ENCODE peak calls at places on chromosomes 5 and 9, in seven cellular contexts. T is stomach, H is transverse colon, Z is H1, W is breast epithelium, J is vagina, Q is spleen. D is an unnamed sample. For H3K27me3 and H3K4me1, the result is how much of the 10 kb centered on the place peaks cover.

GRCh38 chr5:172501708-172502379 is 47.5 kb upstream of the SH3PXD2B start:
- DNase-seq in H (no peak), W (no peak), T (no peak), J (peak), Z (no peak), Q (peak), D (no peak)

GRCh38 chr9:89450213-89450612 is 47.7 kb downstream of the SEMA4D start:
- DNase-seq in Q (no peak), T (no peak), J (no peak), Z (no peak), W (no peak), H (no peak), D (no peak)

GRCh38 chr5:54722846-54723433 is 205.4 kb downstream of the SNX18 start:
- DNase-seq in Z (no peak), J (no peak), T (no peak), H (no peak), W (no peak), Q (no peak), D (no peak)

GRCh38 chr9:76530458-76531100 is 71.6 kb downstream of the GCNT1 start:
- DNase-seq in Q (no peak), Z (no peak), J (no peak), H (no peak), T (no peak), W (no peak), D (no peak)

GRCh38 chr5:38319486-38319885 is 61.1 kb downstream of the EGFLAM start:
- DNase-seq in T (no peak), J (no peak), Z (no peak), Q (no peak), W (no peak), H (no peak), D (no peak)

GRCh38 chr5:53473644-53474043 is 6.8 kb upstream of the FST start:
- DNase-seq in Z (no peak), Q (no peak), H (no peak), W (no peak), T (no peak), J (no peak), D (no peak)

GRCh38 chr5:158394102-158394501 is 535.2 kb upstream of the CLINT1 start:
- DNase-seq in Q (no peak), H (no peak), W (no peak), Z (no peak), T (no peak), J (no peak), D (no peak)

GRCh38 chr5:68396722-68397121 is 181.2 kb downstream of the PIK3R1 start:
- DNase-seq in Q (no peak), Z (no peak), H (peak), T (peak), W (no peak), J (no peak), D (no peak)

GRCh38 chr5:164362021-164362420 is 856.6 kb downstream of the MAT2B start:
- DNase-seq in Q (no peak), W (no peak), Z (no peak), J (no peak), H (no peak), T (no peak), D (no peak)

GRCh38 chr9:34991833-34992375 is 2.4 kb downstream of the DNAJB5 start:
- DNase-seq in T (no peak), Q (no peak), Z (no peak), W (no peak), J (no peak), H (no peak), D (no peak)

GRCh38 chr5:39447059-39447458 is 22.3 kb upstream of the DAB2 start:
- DNase-seq in J (no peak), H (no peak), Q (no peak), W (no peak), Z (no peak), T (no peak), D (no peak)

GRCh38 chr5:156414381-156414780 is 87.4 kb downstream of the SGCD start:
- DNase-seq in Q (no peak), J (no peak), W (no peak), T (no peak), Z (no peak), H (no peak), D (no peak)

GRCh38 chr5:139845846-139846681 is 50.5 kb downstream of the PSD2 start:
- DNase-seq in Q (peak), Z (no peak), J (no peak), T (no peak), H (no peak), W (no peak), D (no peak)
- H3K27me3 ChIP-seq in Q (under half), Z (under half), J (under half), T (under half), H (under half), W (under half), D (under half)

GRCh38 chr5:116154252-116154651 is 69.4 kb downstream of the COMMD10 start:
- DNase-seq in J (no peak), W (no peak), T (no peak), H (no peak), Q (no peak), Z (no peak), D (no peak)
- TF ChIP-seq POLR2AphosphoS5 in J (no peak), W (no peak), T (no peak), H (no peak), Q (no peak), Z (no peak), D (no peak)

DNA sequence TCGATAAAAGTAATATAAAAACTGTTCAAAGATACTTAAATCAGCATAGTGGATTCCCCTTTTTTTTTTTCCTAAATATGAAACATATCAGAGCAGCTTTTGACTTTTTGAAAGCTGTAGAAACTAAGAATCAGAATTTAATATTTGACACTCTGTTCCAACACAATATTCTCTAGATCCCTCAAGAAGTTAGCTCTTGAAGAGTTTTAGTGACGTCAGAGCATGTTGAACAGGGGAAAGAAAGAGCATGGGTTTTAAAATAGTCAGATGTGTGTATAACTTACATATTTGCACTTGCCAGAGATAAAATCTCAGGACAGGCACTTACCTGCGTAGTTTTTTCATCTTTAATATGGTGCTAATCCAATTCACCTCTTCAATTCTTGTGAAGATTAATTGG is 75.2 kb upstream of the FBXL7 start:
- DNase-seq in Z (no peak), J (no peak), T (no peak), W (no peak), H (no peak), Q (no peak), D (no peak)
- H3K4me1 ChIP-seq in Z (under half), J (under half), T (under half), W (under half), H (under half), Q (under half), D (under half)

DNA sequence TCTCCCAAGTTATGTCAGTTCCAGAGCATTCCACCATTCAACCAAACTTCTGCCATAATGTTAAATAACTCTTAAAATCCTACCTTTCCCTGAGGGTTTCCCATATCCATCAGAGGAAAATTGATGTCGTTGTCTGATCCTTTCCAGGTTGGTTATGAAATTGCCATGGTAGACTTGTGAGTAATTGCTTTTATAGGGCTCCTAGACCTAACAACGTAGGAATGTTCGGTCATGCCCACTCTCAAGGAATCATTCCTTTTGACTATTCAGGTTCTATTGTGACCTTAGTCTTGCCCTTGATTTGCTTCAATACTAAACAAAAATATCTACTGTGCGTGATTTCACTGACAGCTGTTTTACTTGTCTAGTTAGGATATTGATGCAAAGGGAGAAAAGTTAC is 5.7 kb upstream of the PPP2R2B start:
- DNase-seq in J (no peak), T (no peak), Z (no peak), Q (no peak), H (no peak), W (no peak), D (no peak)
- H3K27me3 ChIP-seq in J (under half), T (under half), Z (under half), Q (under half), H (under half), W (under half), D (under half)

GRCh38 chr9:128322342-128323191 is at the start of the genes COQ4 and TRUB2:
- DNase-seq in Z (peak), W (peak), H (peak), J (peak), Q (peak), T (peak), D (peak)

GRCh38 chr9:128325629-128326028 is 3.0 kb downstream of the COQ4 start:
- DNase-seq in H (no peak), W (no peak), Q (no peak), T (no peak), J (no peak), Z (no peak), D (no peak)

GRCh38 chr9:128323786-128324185 is 1.1 kb downstream of the COQ4 start:
- DNase-seq in H (no peak), T (no peak), Q (no peak), Z (no peak), W (no peak), J (no peak), D (no peak)

GRCh38 chr9:128323192-128323730 is 622 bp downstream of the COQ4 start:
- DNase-seq in Z (no peak), J (no peak), H (no peak), T (no peak), W (no peak), Q (no peak), D (no peak)

DNA sequence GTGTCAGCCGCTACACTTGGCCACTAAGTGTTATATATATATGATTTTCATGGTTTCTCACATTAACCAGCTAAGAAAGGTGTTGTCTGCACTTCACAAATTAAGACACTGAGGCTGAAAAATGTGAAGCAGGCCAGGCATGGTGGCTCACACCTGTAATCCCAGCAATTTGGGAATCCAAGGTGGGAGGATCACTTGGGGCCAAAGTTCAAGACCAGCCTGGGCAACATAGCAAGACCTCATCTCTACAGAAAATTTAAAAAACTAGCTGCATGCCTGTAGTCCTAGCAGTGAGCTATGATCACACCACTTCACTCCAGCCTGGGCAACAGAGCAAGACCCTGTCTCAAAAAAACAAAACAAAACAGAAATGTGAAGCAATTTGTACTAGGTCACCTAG is 1.8 kb downstream of the COQ4 start:
- DNase-seq in W (no peak), H (no peak), Z (no peak), J (no peak), T (no peak), Q (no peak), D (no peak)
- TF ChIP-seq POLR2AphosphoS5 in W (no peak), H (no peak), Z (no peak), J (no peak), T (no peak), Q (no peak), D (no peak)

GRCh38 chr9:99678550-99678949 is 143.1 kb upstream of the NR4A3 start:
- DNase-seq in W (no peak), Q (no peak), T (no peak), Z (no peak), H (no peak), J (no peak), D (no peak)
- H3K4me1 ChIP-seq in W (under half), Q (under half), T (under half), Z (under half), H (under half), J (under half), D (under half)

GRCh38 chr9:114469091-114469853 is 36.0 kb downstream of the WHRN start:
- DNase-seq in W (no peak), Q (no peak), Z (no peak), T (no peak), J (no peak), H (no peak), D (no peak)

GRCh38 chr9:114465417-114465816 is 39.9 kb downstream of the WHRN start:
- DNase-seq in Z (no peak), Q (no peak), H (no peak), T (no peak), J (no peak), W (no peak), D (no peak)

GRCh38 chr9:114465906-114466900 is 39.1 kb downstream of the WHRN start:
- DNase-seq in T (peak), W (no peak), H (no peak), J (no peak), Z (no peak), Q (no peak), D (no peak)

GRCh38 chr9:114467910-114468309 is 37.4 kb downstream of the WHRN start:
- DNase-seq in J (no peak), W (no peak), T (no peak), Q (no peak), H (no peak), Z (no peak), D (no peak)

GRCh38 chr9:114467226-114467750 is 38.0 kb downstream of the WHRN start:
- DNase-seq in Q (no peak), W (no peak), Z (no peak), H (no peak), T (no peak), J (no peak), D (no peak)
- H3K27me3 ChIP-seq in Q (under half), W (under half), Z (under half), H (under half), T (under half), J (under half), D (under half)

DNA sequence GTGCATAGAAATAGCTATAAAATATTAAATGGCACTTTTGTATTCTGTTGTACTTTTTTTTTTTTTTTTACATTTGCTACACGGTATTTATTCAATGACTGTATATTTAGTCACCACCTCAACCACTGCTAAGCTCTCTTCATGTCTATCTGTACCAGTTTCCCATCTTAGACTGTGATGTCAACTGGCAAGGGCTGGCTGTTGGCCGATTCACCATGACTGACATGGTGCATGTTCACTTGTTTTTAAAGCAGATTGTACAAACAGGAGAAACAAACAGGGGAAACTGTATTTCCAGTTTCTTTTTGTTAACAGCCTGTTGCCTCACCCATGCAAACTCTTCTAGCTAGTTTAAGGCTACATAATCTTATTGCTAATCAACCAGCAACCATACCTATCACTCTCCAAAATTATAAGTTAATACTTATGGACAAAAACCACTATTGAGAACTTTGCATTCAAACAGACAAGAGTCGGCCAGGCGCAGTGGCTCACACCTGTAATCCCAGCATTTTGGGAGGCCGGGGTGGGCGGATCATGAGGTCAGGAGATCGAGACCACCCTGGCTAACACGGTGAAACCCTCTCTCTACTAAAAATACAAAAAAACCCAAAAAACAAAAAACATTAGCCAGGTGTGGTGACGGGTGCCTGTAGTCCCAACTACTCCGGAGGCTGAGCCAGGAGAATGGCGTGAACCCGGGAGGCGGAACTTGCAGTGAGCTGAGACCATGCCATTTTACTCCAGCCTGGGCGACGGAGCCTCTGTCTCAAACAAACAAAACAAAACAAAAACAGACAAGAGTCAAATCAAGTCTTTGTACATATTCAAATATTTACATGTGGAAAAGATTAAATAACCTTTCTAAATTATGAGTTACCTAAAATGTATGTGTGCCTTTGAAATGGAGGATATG is 13.2 kb downstream of the ZFAND5 start:
- DNase-seq in T (no peak), J (no peak), H (no peak), W (no peak), Q (peak), Z (no peak), D (peak)
- TF ChIP-seq POLR2AphosphoS5 in T (peak), J (peak), H (no peak), W (peak), Q (peak), Z (peak), D (peak)

D was measured in Panc1.